ENCODE peak calls at places on chromosomes 13 and 19, in four cellular contexts. J is A549, U is K562, W is HepG2. M is an unnamed sample.

GRCh38 chr19:55189424-55189823 is 9.3 kb upstream of the SYT5 start:
- DNase-seq in J (peak), U (no peak), W (no peak), M (no peak)

GRCh38 chr13:60397693-60398437 is 845 bp downstream of the TDRD3 start:
- DNase-seq in J (peak), U (no peak), W (peak), M (no peak)

GRCh38 chr13:38415233-38415632 is 65.6 kb downstream of the UFM1 start:
- DNase-seq in J (no peak), U (no peak), W (no peak), M (peak)

GRCh38 chr13:99228737-99229691 is 28.4 kb downstream of the UBAC2 start:
- DNase-seq in J (no peak), U (no peak), W (peak), M (peak)

GRCh38 chr13:35994131-35994966 is 136.8 kb downstream of the DCLK1 start:
- DNase-seq in J (no peak), U (no peak), W (no peak), M (no peak)

GRCh38 chr13:102100234-102100633 is 301.6 kb downstream of the FGF14 start:
- DNase-seq in J (no peak), U (no peak), W (no peak), M (no peak)

GRCh38 chr19:1773173-1773572 is 19.9 kb downstream of the ONECUT3 start:
- DNase-seq in J (no peak), U (no peak), W (no peak), M (no peak)

GRCh38 chr19:19502808-19503602 is 12.3 kb downstream of the TSSK6 start:
- DNase-seq in J (no peak), U (no peak), W (no peak), M (no peak)

GRCh38 chr19:13027557-13027956 is 32.3 kb downstream of the NFIX start:
- DNase-seq in J (no peak), U (no peak), W (no peak), M (no peak)

GRCh38 chr13:46679369-46680180 is 117.4 kb downstream of the ESD start:
- DNase-seq in J (no peak), U (no peak), W (peak), M (peak)

GRCh38 chr19:39430675-39431593 is 4.8 kb downstream of the RPS16 start:
- DNase-seq in J (peak), U (peak), W (peak), M (no peak)

GRCh38 chr19:19595171-19595701 is 23.3 kb downstream of the PBX4 start:
- DNase-seq in J (no peak), U (no peak), W (no peak), M (no peak)

GRCh38 chr13:109569938-109570711 is 216.3 kb downstream of the IRS2 start:
- DNase-seq in J (no peak), U (no peak), W (no peak), M (peak)

GRCh38 chr19:41223431-41224234 is 4.6 kb downstream of the AXL start:
- DNase-seq in J (peak), U (no peak), W (peak), M (no peak)

GRCh38 chr19:18119243-18120105 is 21.9 kb downstream of the MAST3 start:
- DNase-seq in J (no peak), U (peak), W (no peak), M (no peak)

GRCh38 chr13:42266464-42266863 is 5.5 kb upstream of the AKAP11 start:
- DNase-seq in J (no peak), U (no peak), W (no peak), M (no peak)

GRCh38 chr13:77896536-77896935 is 22.1 kb downstream of the EDNRB start:
- DNase-seq in J (no peak), U (no peak), W (no peak), M (no peak)

GRCh38 chr19:31555634-31556215 is 206.5 kb upstream of the TSHZ3 start:
- DNase-seq in J (no peak), U (no peak), W (no peak), M (no peak)

GRCh38 chr13:36912369-36912768 is 7.7 kb downstream of the SMAD9 start:
- DNase-seq in J (no peak), U (no peak), W (no peak), M (no peak)

GRCh38 chr13:98873377-98874028 is 104.4 kb downstream of the DOCK9 start:
- DNase-seq in J (no peak), U (peak), W (no peak), M (no peak)

GRCh38 chr13:73740681-73741080 is 393.5 kb downstream of the KLF12 start:
- DNase-seq in J (no peak), U (no peak), W (no peak), M (no peak)

GRCh38 chr19:5114713-5115112 is 145.8 kb downstream of the KDM4B start:
- DNase-seq in J (no peak), U (no peak), W (no peak), M (no peak)

GRCh38 chr19:37342753-37343152 is 28.1 kb upstream of the ZNF527 start:
- DNase-seq in J (no peak), U (no peak), W (no peak), M (no peak)

GRCh38 chr19:13982773-13983172 is 23.3 kb downstream of the RFX1 start:
- DNase-seq in J (no peak), U (no peak), W (no peak), M (no peak)

GRCh38 chr13:58950911-58951310 is 1212.8 kb downstream of the DIAPH3 start:
- DNase-seq in J (no peak), U (no peak), W (no peak), M (no peak)

GRCh38 chr13:42600943-42601342 is 27.0 kb downstream of the TNFSF11 start:
- DNase-seq in J (no peak), U (no peak), W (no peak), M (no peak)

GRCh38 chr19:28424041-28424440 is 788.9 kb downstream of the UQCRFS1 start:
- DNase-seq in J (no peak), U (no peak), W (no peak), M (no peak)

GRCh38 chr13:45851171-45851889 is at the start of gene SIAH3:
- DNase-seq in J (no peak), U (no peak), W (no peak), M (no peak)

GRCh38 chr13:29508130-29508873 is 87.2 kb downstream of the SLC7A1 start:
- DNase-seq in J (peak), U (peak), W (peak), M (no peak)

DNA sequence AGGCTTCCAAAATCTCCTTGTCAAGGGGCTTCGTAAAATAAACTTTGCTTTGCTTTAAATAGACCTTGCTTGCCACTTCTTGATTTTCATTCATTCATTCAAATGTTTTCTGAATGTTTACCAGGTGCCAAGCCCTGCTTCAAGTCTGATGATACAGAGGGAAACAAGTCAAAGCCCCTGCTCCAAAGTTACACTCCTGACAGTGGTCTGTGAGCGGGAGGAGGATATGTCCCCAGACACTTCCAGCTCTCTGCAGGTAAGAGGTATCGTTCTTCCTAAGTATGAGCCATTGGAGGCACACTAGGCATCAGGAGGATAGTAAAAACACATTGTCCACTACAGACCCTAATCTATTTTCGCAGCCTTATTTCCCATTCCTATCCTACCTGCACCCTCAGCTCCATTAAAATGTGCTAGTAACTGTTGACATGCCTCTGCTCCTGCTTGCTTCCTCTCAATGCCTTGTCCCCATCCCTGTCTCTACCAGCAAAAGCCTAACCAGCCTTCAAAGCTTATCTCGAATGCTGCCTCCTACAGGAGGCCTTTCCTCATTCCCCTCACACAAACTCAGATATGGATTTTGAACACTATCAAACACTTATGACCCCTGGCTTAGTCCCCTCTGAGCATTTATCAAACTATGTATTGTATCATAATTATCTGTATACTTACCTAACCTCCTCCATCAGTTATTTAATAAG is 6.2 kb upstream of the WBP4 start:
- DNase-seq in J (no peak), U (no peak), W (peak), M (no peak)
- TF ChIP-seq SMC3 in J (no peak), U (no peak), W (no peak), M (peak)

DNA sequence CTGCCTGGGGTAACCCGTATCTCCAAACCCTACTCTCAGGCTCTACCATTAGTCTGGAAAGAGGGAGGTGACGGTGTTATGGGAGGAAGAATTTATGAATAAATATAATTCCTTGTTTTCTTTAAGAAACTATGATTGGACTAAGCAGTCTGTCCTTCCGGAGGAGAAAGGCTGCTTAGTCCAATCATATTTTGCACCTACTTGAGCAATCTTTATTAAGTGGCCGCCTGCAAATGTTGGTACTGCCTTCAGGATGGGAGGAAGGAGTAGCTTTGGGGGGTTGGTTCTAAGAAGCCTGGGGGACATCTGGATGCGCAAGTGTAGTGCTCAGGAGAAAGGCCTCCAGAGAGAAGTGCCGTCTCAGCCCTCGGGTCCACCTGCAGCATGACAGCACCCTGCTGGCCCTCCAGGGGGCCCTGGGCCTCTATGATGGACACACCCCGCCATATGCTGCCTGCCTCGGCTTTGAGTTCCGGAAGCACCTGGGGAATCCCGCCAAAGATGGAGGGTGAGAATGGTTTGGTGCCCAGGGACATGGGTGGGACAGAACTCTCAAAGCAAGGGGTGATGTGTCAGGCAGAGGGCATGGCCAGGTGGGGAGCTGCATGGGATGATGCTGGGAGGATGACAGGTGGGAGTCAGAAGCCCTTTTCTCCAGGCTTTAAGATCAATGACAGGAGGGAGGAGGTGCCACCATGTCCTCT is 4.0 kb downstream of the ACP4 start:
- DNase-seq in J (peak), U (peak), W (no peak), M (no peak)
- TF ChIP-seq CHD4 in J (no peak), U (no peak), W (no peak), M (no peak)

DNA sequence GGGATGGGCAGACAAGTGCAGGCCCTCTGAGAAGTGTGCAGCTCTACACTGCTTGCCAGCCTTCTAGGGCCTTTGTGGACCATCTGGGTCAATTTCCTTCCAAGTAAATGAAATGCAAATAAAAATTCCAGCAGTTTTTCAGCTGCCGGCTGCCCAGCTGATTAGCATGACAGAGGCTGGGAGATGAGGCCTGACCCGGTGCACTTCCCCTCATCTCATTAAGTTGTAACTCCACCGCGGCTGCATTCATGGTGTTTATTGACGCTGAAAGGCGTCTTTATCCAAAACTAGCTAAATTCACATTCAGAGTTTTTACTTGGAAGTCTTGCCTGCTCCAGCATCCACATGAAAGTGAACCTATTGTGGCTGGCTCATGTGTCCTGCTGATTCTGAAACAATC is 47.4 kb upstream of the GSX1 start:
- DNase-seq in J (no peak), U (no peak), W (no peak), M (no peak)
- TF ChIP-seq SMC3 in J (no peak), U (no peak), W (no peak), M (no peak)

GRCh38 chr13:19960673-19961015 is 2.1 kb downstream of the ZMYM2 start:
- DNase-seq in J (no peak), U (no peak), W (no peak), M (no peak)
- TF ChIP-seq CHD4 in J (no peak), U (no peak), W (no peak), M (no peak)

M was measured in GM12878.